ENCODE peak calls at places on chromosomes 7 and 10, in ten cellular contexts. T is NCI-H1436, S is HTR-8/SVneo, Y is left ventricle myocardium inferior, V is colonic mucosa, W is AG08396, X is left cardiac atrium, F is fibroblast of lung, D is WERI-Rb-1, I is NCI-H1105 treated with DMSO at 0.1 percent for 48 hours. Z is an unnamed sample.

GRCh38 chr10:48232717-48233447 is 41.6 kb downstream of the FRMPD2 start:
- DNase-seq in T (no peak), F (no peak), W (no peak), D (no peak), S (no peak), I (no peak), Y (no peak), V (no peak), X (no peak), Z (no peak)

GRCh38 chr10:14751576-14752330 is 22.9 kb downstream of the FAM107B start:
- DNase-seq in F (no peak), I (no peak), T (no peak), S (no peak), D (peak; percentile 16), X (peak; percentile 75), Y (peak; percentile 64), V (peak; percentile 32), W (peak; percentile 54), Z (no peak)

GRCh38 chr7:1940402-1940786 is 270.3 kb downstream of the ELFN1 start:
- DNase-seq in Y (peak; percentile 64), D (no peak), W (no peak), X (peak; percentile 65), V (peak; percentile 62), I (no peak), T (no peak), F (peak; percentile 71), S (no peak), Z (no peak)

GRCh38 chr10:2968401-2968800 is 98.9 kb upstream of the PFKP start:
- DNase-seq in X (no peak), V (no peak), S (no peak), I (no peak), T (no peak), W (peak; percentile 22), F (peak; percentile 89), Y (no peak), D (no peak), Z (peak; percentile 55)

GRCh38 chr7:149722356-149722957 is 50.9 kb downstream of the ZNF467 start:
- DNase-seq in Y (no peak), V (no peak), F (no peak), T (no peak), S (no peak), W (no peak), X (no peak), I (no peak), D (no peak), Z (no peak)

GRCh38 chr10:10870523-10871241 is 147.0 kb upstream of the CELF2 start:
- DNase-seq in X (no peak), V (no peak), I (no peak), T (no peak), D (peak; percentile 20), Y (no peak), S (no peak), F (no peak), W (no peak), Z (no peak)

GRCh38 chr7:31370610-31371009 is 30.1 kb upstream of the NEUROD6 start:
- DNase-seq in V (no peak), W (no peak), S (no peak), T (no peak), F (peak; percentile 5), Y (no peak), D (no peak), X (no peak), I (no peak), Z (no peak)

GRCh38 chr10:80662429-80663211 is 124.9 kb downstream of the SH2D4B start:
- DNase-seq in D (peak; percentile 96), W (peak; percentile 87), F (peak; percentile 75), I (peak; percentile 30), V (peak; percentile 85), S (peak; percentile 83), Y (peak; percentile 83), T (peak; percentile 34), X (peak; percentile 83), Z (peak; percentile 81)

GRCh38 chr7:72030994-72031667 is 381.0 kb downstream of the CALN1 start:
- DNase-seq in F (no peak), X (no peak), V (no peak), Y (no peak), I (no peak), S (no peak), W (no peak), T (no peak), D (no peak), Z (no peak)

GRCh38 chr7:44787041-44787440 is 9.4 kb upstream of the PPIA start:
- DNase-seq in X (no peak), W (no peak), V (no peak), S (no peak), I (no peak), D (no peak), T (no peak), F (no peak), Y (no peak), Z (no peak)

GRCh38 chr10:72952189-72952900 is 2.3 kb downstream of the PLA2G12B start:
- DNase-seq in S (no peak), T (no peak), I (no peak), V (no peak), X (no peak), Y (no peak), F (no peak), W (no peak), D (no peak), Z (no peak)

GRCh38 chr10:99859585-99859984 is 77.1 kb downstream of the ABCC2 start:
- DNase-seq in T (no peak), W (no peak), V (no peak), F (no peak), I (no peak), X (no peak), Y (no peak), D (peak; percentile 63), S (no peak), Z (no peak)

GRCh38 chr10:70546585-70546984 is 56.0 kb downstream of the PRF1 start:
- DNase-seq in W (no peak), X (peak; percentile 68), D (no peak), I (no peak), V (no peak), T (no peak), S (no peak), Y (no peak), F (no peak), Z (no peak)

GRCh38 chr7:36441344-36442022 is 51.8 kb downstream of the ANLN start:
- DNase-seq in V (no peak), T (no peak), W (no peak), X (no peak), F (no peak), S (no peak), I (no peak), D (peak; percentile 21), Y (no peak), Z (no peak)

GRCh38 chr10:3785849-3786290 is 861 bp upstream of the KLF6 start:
- DNase-seq in S (no peak), W (no peak), Y (no peak), I (no peak), V (peak; percentile 58), F (peak; percentile 37), D (no peak), X (no peak), T (no peak), Z (no peak)

GRCh38 chr7:54542920-54543539 is 855 bp downstream of the VSTM2A start:
- DNase-seq in I (no peak), V (no peak), F (peak; percentile 37), X (no peak), Y (no peak), T (no peak), S (no peak), D (no peak), W (peak; percentile 36), Z (peak; percentile 58)

GRCh38 chr7:23044581-23044980 is 30.7 kb upstream of the HYCC1 start:
- DNase-seq in W (no peak), I (no peak), D (no peak), F (no peak), S (no peak), Y (no peak), V (no peak), X (no peak), T (peak; percentile 13), Z (no peak)

GRCh38 chr7:2962860-2963259 is 80.8 kb downstream of the CARD11 start:
- DNase-seq in F (no peak), T (no peak), V (no peak), S (no peak), I (no peak), D (no peak), Y (no peak), X (no peak), W (no peak), Z (no peak)

GRCh38 chr7:134448359-134449229 is 10.3 kb downstream of the AKR1B1 start:
- DNase-seq in V (no peak), S (no peak), W (peak; percentile 87), D (no peak), X (no peak), F (peak; percentile 86), T (no peak), I (no peak), Y (no peak), Z (no peak)

GRCh38 chr10:95440756-95441546 is 120.2 kb downstream of the SORBS1 start:
- DNase-seq in X (no peak), Y (no peak), T (no peak), V (no peak), W (no peak), D (no peak), F (peak; percentile 77), S (no peak), I (peak; percentile 32), Z (peak; percentile 15)

GRCh38 chr10:132749428-132749780 is 36.5 kb downstream of the NKX6-2 start:
- DNase-seq in Y (no peak), T (no peak), S (no peak), D (no peak), I (no peak), V (no peak), X (no peak), W (no peak), F (no peak), Z (no peak)

GRCh38 chr10:68992721-68993440 is 4.3 kb downstream of the KIFBP start:
- DNase-seq in Y (peak; percentile 37), F (peak; percentile 95), X (peak; percentile 34), V (no peak), I (no peak), S (no peak), T (no peak), W (peak; percentile 81), D (no peak), Z (peak; percentile 49)

GRCh38 chr10:62073429-62073828 is 171.9 kb downstream of the ARID5B start:
- DNase-seq in F (no peak), X (no peak), Y (no peak), S (no peak), T (no peak), W (no peak), V (no peak), I (peak; percentile 64), D (no peak), Z (no peak)

GRCh38 chr10:91901784-91902677 is 7.3 kb downstream of the FGFBP3 start:
- DNase-seq in S (peak; percentile 69), D (no peak), X (no peak), I (no peak), V (peak; percentile 32), F (peak; percentile 92), T (no peak), W (peak; percentile 70), Y (no peak), Z (peak; percentile 70)

GRCh38 chr10:122864901-122865300 is 14.5 kb downstream of the FAM24B start:
- DNase-seq in D (no peak), I (no peak), V (no peak), X (no peak), Y (no peak), F (peak; percentile 63), W (no peak), S (no peak), T (no peak), Z (no peak)

GRCh38 chr10:13913890-13914289 is 327.1 kb downstream of the PRPF18 start:
- DNase-seq in T (no peak), F (no peak), D (no peak), W (no peak), V (no peak), S (no peak), X (peak; percentile 37), I (no peak), Y (no peak), Z (peak; percentile 54)

GRCh38 chr10:131698986-131699385 is 201.8 kb upstream of the PPP2R2D start:
- DNase-seq in D (no peak), W (no peak), I (no peak), V (no peak), Y (no peak), F (no peak), S (no peak), X (no peak), T (no peak), Z (no peak)

GRCh38 chr7:94223375-94224084 is 171.2 kb upstream of the COL1A2 start:
- DNase-seq in Y (no peak), W (peak; percentile 61), F (peak; percentile 69), D (no peak), T (peak; percentile 44), I (no peak), S (peak; percentile 28), X (no peak), V (no peak), Z (peak; percentile 49)